ENCODE peak calls at places on chromosome 11, in five cellular contexts. D is progenitor cell of endocrine pancreas, I is colonic mucosa, M is IMR-90, T is GM10248. O is an unnamed sample.
A peak's percentile ranks its signal among the peaks of the same experiment; 100 is the strongest.

GRCh38 chr11:11468919-11469318 is 115.9 kb upstream of the CSNK2A3 start:
- DNase-seq in D (no peak), I (no peak), M (peak; percentile 62), T (no peak), O (no peak)

GRCh38 chr11:96942855-96943254 is 553.0 kb downstream of the JRKL start:
- DNase-seq in D (no peak), I (no peak), M (no peak), T (no peak), O (no peak)

GRCh38 chr11:106156290-106156937 is 79.0 kb downstream of the AASDHPPT start:
- DNase-seq in D (no peak), I (peak; percentile 19), M (peak; percentile 83), T (peak; percentile 19), O (peak; percentile 79)

GRCh38 chr11:60609632-60610031 is 89.8 kb upstream of the MS4A8 start:
- DNase-seq in D (no peak), I (no peak), M (no peak), T (no peak), O (no peak)

GRCh38 chr11:55714982-55715888 is 53.2 kb downstream of the OR4C6 start:
- DNase-seq in D (no peak), I (no peak), M (no peak), T (no peak), O (no peak)

GRCh38 chr11:29120329-29120695 is 896.5 kb downstream of the KCNA4 start:
- DNase-seq in D (no peak), I (no peak), M (no peak), T (no peak), O (no peak)

GRCh38 chr11:46710821-46711269 is 8.2 kb upstream of the F2 start:
- DNase-seq in D (no peak), I (peak; percentile 40), M (peak; percentile 97), T (no peak), O (peak; percentile 98)

GRCh38 chr11:79174045-79175008 is 266.5 kb downstream of the TENM4 start:
- DNase-seq in D (no peak), I (no peak), M (peak; percentile 25), T (no peak), O (peak; percentile 80)

GRCh38 chr11:16086229-16086628 is 270.1 kb downstream of the SOX6 start:
- DNase-seq in D (no peak), I (no peak), M (no peak), T (no peak), O (no peak)

GRCh38 chr11:2512431-2513407 is 67.9 kb downstream of the KCNQ1 start:
- DNase-seq in D (no peak), I (peak; percentile 16), M (no peak), T (no peak), O (no peak)

GRCh38 chr11:47391077-47391583 is 12.8 kb upstream of the SPI1 start:
- DNase-seq in D (no peak), I (no peak), M (no peak), T (no peak), O (no peak)

GRCh38 chr11:16226245-16226644 is 130.1 kb downstream of the SOX6 start:
- DNase-seq in D (no peak), I (peak; percentile 89), M (peak; percentile 67), T (no peak), O (peak; percentile 8)

GRCh38 chr11:131904756-131905155 is 534.3 kb downstream of the NTM start:
- DNase-seq in D (no peak), I (no peak), M (no peak), T (no peak), O (no peak)

GRCh38 chr11:35598254-35599125 is 19.8 kb upstream of the FJX1 start:
- DNase-seq in D (no peak), I (no peak), M (peak; percentile 88), T (peak; percentile 24), O (no peak)

GRCh38 chr11:95327273-95327948 is 96.4 kb upstream of the SESN3 start:
- DNase-seq in D (no peak), I (no peak), M (no peak), T (no peak), O (no peak)

GRCh38 chr11:27158763-27159679 is 118.4 kb downstream of the BBOX1 start:
- DNase-seq in D (peak; percentile 21), I (peak; percentile 61), M (peak; percentile 81), T (peak; percentile 45), O (peak; percentile 87)

GRCh38 chr11:119940401-119940976 is 197.4 kb downstream of the TRIM29 start:
- DNase-seq in D (no peak), I (no peak), M (no peak), T (no peak), O (no peak)

GRCh38 chr11:76313913-76314740 is 66.8 kb downstream of the THAP12 start:
- DNase-seq in D (no peak), I (no peak), M (no peak), T (no peak), O (no peak)

GRCh38 chr11:47524200-47524874 is 28.6 kb downstream of the CELF1 start:
- DNase-seq in D (no peak), I (no peak), M (no peak), T (no peak), O (peak; percentile 34)

GRCh38 chr11:93608280-93608862 is 53.1 kb upstream of the CEP295 start:
- DNase-seq in D (no peak), I (no peak), M (no peak), T (no peak), O (no peak)

GRCh38 chr11:116224154-116224888 is 548.5 kb downstream of the BUD13 start:
- DNase-seq in D (peak; percentile 42), I (peak; percentile 67), M (peak; percentile 22), T (peak; percentile 66), O (peak; percentile 21)

GRCh38 chr11:8233691-8234424 is 29.8 kb downstream of the LMO1 start:
- DNase-seq in D (no peak), I (no peak), M (peak; percentile 27), T (no peak), O (peak; percentile 47)

GRCh38 chr11:8317164-8317563 is 53.5 kb upstream of the LMO1 start:
- DNase-seq in D (no peak), I (no peak), M (peak; percentile 5), T (no peak), O (peak; percentile 80)

GRCh38 chr11:87804176-87804575 is 371.1 kb downstream of the RAB38 start:
- DNase-seq in D (no peak), I (no peak), M (no peak), T (no peak), O (no peak)

GRCh38 chr11:131511794-131512193 is 141.4 kb downstream of the NTM start:
- DNase-seq in D (peak; percentile 34), I (peak; percentile 50), M (no peak), T (peak; percentile 43), O (peak; percentile 10)

GRCh38 chr11:115407496-115407895 is 96.7 kb downstream of the CADM1 start:
- DNase-seq in D (no peak), I (no peak), M (no peak), T (no peak), O (no peak)

GRCh38 chr11:134030853-134031252 is 38.0 kb upstream of the JAM3 start:
- DNase-seq in D (no peak), I (no peak), M (no peak), T (no peak), O (no peak)
- TF ChIP-seq CTCF in D (peak; percentile 59), I (no peak), M (no peak), T (no peak), O (no peak)

GRCh38 chr11:12482839-12483238 is 105.5 kb downstream of the PARVA start:
- DNase-seq in D (no peak), I (no peak), M (no peak), T (no peak), O (no peak)

GRCh38 chr11:12483604-12484003 is 106.2 kb downstream of the PARVA start:
- DNase-seq in D (no peak), I (no peak), M (no peak), T (no peak), O (no peak)

GRCh38 chr11:12480401-12480800 is 103.0 kb downstream of the PARVA start:
- DNase-seq in D (no peak), I (no peak), M (no peak), T (no peak), O (no peak)

GRCh38 chr11:12489246-12489772 is 111.9 kb downstream of the PARVA start:
- DNase-seq in D (no peak), I (no peak), M (no peak), T (no peak), O (no peak)

DNA sequence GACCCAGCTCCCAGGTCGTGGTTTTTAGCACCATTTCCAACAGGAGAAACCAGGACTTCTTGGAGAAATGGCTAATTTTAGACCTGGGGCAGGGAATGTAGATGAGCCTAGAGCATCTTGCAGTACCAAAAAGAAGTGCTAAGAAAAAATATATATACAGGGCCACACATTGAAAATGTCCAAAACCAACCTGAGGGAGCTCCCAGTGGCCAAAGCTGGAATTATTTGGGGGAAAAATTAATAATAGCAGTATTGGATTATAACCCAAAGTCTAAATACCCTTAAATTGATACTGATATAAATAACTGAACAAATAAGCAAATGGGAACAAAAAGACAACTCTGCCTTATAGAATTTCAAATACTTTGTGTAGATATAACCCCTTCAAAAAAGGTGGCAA is 108.0 kb downstream of the PARVA start:
- DNase-seq in D (no peak), I (no peak), M (no peak), T (no peak), O (no peak)
- TF ChIP-seq CTCF in D (peak; percentile 50), I (no peak), M (peak; percentile 48), T (no peak), O (peak; percentile 57)

DNA sequence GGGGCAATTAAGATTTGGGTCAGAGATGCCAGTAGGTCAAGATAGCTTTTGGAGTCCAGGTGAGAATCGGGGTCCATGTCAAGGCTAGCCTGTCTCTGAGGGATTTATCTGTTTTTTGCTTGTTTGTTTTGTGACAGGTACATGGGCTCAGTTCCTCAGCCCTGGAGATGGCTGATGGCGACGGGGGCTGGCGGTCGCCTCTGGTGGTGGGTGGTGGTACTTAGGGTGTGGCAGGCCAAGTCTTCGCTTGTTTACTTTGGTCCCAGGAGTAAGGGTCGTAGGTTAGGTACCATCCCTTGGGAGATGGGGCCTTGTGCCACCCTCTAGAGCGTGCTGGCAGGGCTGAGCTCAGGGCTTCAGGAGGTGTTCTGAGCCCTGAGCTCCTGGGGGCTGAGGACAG is 4.7 kb downstream of the SLC25A45 start:
- DNase-seq in D (no peak), I (no peak), M (no peak), T (no peak), O (no peak)
- TF ChIP-seq CTCF in D (peak; percentile 41), I (no peak), M (no peak), T (no peak), O (no peak)

DNA sequence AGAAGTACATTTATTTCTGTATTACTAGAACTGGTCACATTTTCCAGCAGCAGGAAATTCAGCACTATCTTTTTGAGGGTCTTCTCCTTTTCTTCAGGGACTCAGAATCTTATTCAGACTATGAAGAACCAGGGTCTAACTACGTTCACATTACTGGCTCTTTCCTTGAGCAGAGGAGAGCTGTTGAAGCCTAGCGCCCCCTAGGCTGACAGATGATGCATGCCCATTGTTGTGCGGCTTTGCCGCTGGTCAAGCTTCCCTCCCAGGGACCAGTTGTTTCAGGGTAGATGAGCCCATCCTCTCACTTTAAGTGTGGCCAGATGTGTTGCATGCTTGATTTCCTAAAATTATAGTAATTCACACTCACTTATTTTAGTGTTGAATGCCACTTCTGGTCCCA is 168.2 kb upstream of the PDGFD start:
- DNase-seq in D (no peak), I (no peak), M (no peak), T (no peak), O (peak; percentile 2)
- TF ChIP-seq CTCF in D (peak; percentile 52), I (no peak), M (no peak), T (peak; percentile 17), O (peak; percentile 23)